ENCODE peak calls at places on chromosome 7, in eight cellular contexts. N is pancreas, B is colonic mucosa, D is psoas muscle, C is H9, H is cardiac muscle cell, U is A549, V is mucosa of descending colon. S is an unnamed sample.

GRCh38 chr7:137135654-137136350 is 207.7 kb downstream of the PTN start:
- DNase-seq in D (no peak), B (no peak), H (no peak), N (no peak), C (no peak), V (no peak), U (no peak), S (no peak)

GRCh38 chr7:85471740-85472139 is 284.9 kb upstream of the SEMA3D start:
- DNase-seq in H (no peak), D (no peak), U (no peak), B (no peak), V (no peak), C (no peak), N (no peak), S (no peak)

GRCh38 chr7:85815511-85815910 is 628.7 kb upstream of the SEMA3D start:
- DNase-seq in C (no peak), H (no peak), B (no peak), N (no peak), D (no peak), U (no peak), V (no peak), S (no peak)

GRCh38 chr7:85055906-85056305 is 130.9 kb downstream of the SEMA3D start:
- DNase-seq in H (no peak), D (no peak), B (no peak), C (no peak), U (no peak), N (no peak), V (no peak), S (no peak)

GRCh38 chr7:141649865-141650499 is 52.0 kb downstream of the DENND11 start:
- DNase-seq in D (no peak), B (peak; percentile 46), C (peak; percentile 71), V (peak; percentile 46), N (peak; percentile 48), H (peak; percentile 68), U (peak; percentile 58), S (peak; percentile 32)

GRCh38 chr7:13041368-13041988 is 354.0 kb downstream of the ARL4A start:
- DNase-seq in D (no peak), C (no peak), V (no peak), B (no peak), N (no peak), U (no peak), H (no peak), S (no peak)

GRCh38 chr7:133794490-133794889 is 332.6 kb upstream of the LRGUK start:
- DNase-seq in D (no peak), N (no peak), B (no peak), U (no peak), H (no peak), C (no peak), V (no peak), S (no peak)

GRCh38 chr7:2022021-2022409 is 210.7 kb downstream of the MAD1L1 start:
- DNase-seq in V (peak; percentile 7), U (no peak), N (peak; percentile 2), B (no peak), C (no peak), H (no peak), D (peak; percentile 2), S (no peak)

GRCh38 chr7:135210818-135211178 is 528 bp downstream of the WDR91 start:
- DNase-seq in D (no peak), U (peak; percentile 36), H (no peak), N (no peak), V (no peak), C (no peak), B (no peak), S (no peak)
- H3K4me1 ChIP-seq in D (peaks cover 12% of the 10 kb centered on the region), U (peaks cover 10% of the 10 kb centered on the region), H (peaks cover 26% of the 10 kb centered on the region), N (peaks cover 38% of the 10 kb centered on the region), V (no peaks in the 10 kb centered on the region), C (peaks cover 2% of the 10 kb centered on the region), B (no peaks in the 10 kb centered on the region), S (peaks cover 2% of the 10 kb centered on the region)

GRCh38 chr7:47358357-47358756 is 223.6 kb downstream of the TNS3 start:
- DNase-seq in U (no peak), V (no peak), B (no peak), C (no peak), D (no peak), N (peak; percentile 43), H (no peak), S (peak; percentile 37)
- H3K4me1 ChIP-seq in U (peaks cover 36% of the 10 kb centered on the region), V (peaks cover 30% of the 10 kb centered on the region), B (peaks cover 17% of the 10 kb centered on the region), C (no peaks in the 10 kb centered on the region), D (peaks cover 4% of the 10 kb centered on the region), N (peaks cover 19% of the 10 kb centered on the region), H (no peaks in the 10 kb centered on the region), S (peaks cover 39% of the 10 kb centered on the region)

GRCh38 chr7:155737590-155737989 is 74.7 kb downstream of the SHH start:
- DNase-seq in N (no peak), U (no peak), D (no peak), B (no peak), C (no peak), V (no peak), H (no peak), S (no peak)
- H3K4me1 ChIP-seq in N (no peaks in the 10 kb centered on the region), U (peaks cover 9% of the 10 kb centered on the region), D (peaks cover 6% of the 10 kb centered on the region), B (peaks cover 3% of the 10 kb centered on the region), C (no peaks in the 10 kb centered on the region), V (no peaks in the 10 kb centered on the region), H (no peaks in the 10 kb centered on the region), S (no peaks in the 10 kb centered on the region)

GRCh38 chr7:110522061-110522750 is 568.7 kb upstream of the LRRN3 start:
- DNase-seq in B (no peak), H (no peak), D (no peak), U (no peak), N (no peak), C (no peak), V (no peak), S (no peak)
- H3K4me1 ChIP-seq in B (no peaks in the 10 kb centered on the region), H (peaks cover 5% of the 10 kb centered on the region), D (no peaks in the 10 kb centered on the region), U (peaks cover 21% of the 10 kb centered on the region), N (peaks cover 10% of the 10 kb centered on the region), C (no peaks in the 10 kb centered on the region), V (peaks cover 4% of the 10 kb centered on the region), S (no peaks in the 10 kb centered on the region)

DNA sequence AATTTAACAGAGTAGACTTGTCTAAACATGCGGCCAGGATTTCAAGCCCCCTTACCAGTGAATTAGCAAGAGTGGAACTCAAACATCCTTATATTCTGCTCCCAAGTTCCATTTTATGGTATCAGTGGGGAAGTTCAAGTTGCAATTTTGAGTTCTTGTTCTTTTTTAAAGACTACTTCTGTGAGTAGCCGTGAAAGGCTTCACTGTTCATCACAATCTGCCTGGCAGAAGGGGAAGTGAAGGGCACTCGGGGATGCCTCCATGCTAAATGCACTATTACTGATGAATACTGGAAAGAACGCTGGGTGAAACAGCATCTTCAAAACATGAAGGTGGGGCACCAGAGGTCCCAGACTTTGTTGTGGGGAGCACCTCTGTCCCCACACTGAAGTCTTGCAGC is 22.4 kb upstream of the FGL2 start:
- DNase-seq in D (no peak), N (no peak), B (no peak), C (no peak), V (no peak), U (no peak), H (no peak), S (no peak)
- H3K4me1 ChIP-seq in D (no peaks in the 10 kb centered on the region), N (no peaks in the 10 kb centered on the region), B (no peaks in the 10 kb centered on the region), C (no peaks in the 10 kb centered on the region), V (peaks cover 5% of the 10 kb centered on the region), U (peaks cover 5% of the 10 kb centered on the region), H (no peaks in the 10 kb centered on the region), S (no peaks in the 10 kb centered on the region)

DNA sequence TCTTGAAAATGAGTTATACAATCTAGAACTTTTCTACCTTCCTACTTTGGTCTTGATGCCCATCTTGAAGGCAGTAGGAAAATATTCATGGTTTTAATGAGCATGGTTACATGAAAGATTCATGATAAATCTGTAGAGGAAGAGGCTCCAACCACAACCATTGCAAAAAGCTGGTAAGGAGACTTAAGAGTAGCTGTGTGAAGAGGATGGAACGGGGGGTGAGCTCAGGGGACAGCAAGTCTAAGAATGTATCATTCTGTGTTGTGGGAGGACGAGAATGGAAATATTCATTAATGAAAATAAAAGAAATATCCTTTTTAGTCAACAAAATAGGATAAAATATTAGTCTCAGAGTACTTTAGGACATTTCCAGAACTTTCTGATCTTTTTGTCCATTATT is 81.1 kb downstream of the BMPER start:
- DNase-seq in D (no peak), H (no peak), C (no peak), V (no peak), N (no peak), U (no peak), B (no peak), S (no peak)
- H3K4me1 ChIP-seq in D (no peaks in the 10 kb centered on the region), H (peaks cover 5% of the 10 kb centered on the region), C (no peaks in the 10 kb centered on the region), V (no peaks in the 10 kb centered on the region), N (no peaks in the 10 kb centered on the region), U (peaks cover 51% of the 10 kb centered on the region), B (no peaks in the 10 kb centered on the region), S (no peaks in the 10 kb centered on the region)

DNA sequence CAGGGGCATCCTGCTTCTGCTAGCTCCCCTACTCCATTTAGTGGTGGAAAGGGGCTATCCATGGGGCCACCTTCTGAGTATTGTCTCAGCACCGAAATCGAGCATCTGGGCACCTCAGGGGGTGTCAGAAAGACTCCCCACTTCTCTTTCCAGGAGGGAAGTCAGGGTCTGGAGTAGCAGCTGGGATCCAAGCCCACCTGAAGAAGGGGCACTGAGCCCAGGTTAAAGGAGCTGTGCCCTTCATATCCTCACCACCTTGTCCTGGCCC is 2.6 kb downstream of the FLNC start:
- DNase-seq in C (no peak), D (no peak), N (no peak), U (no peak), B (no peak), V (no peak), H (no peak), S (no peak)
- H3K4me1 ChIP-seq in C (peaks cover 5% of the 10 kb centered on the region), D (peaks cover 50% of the 10 kb centered on the region), N (no peaks in the 10 kb centered on the region), U (peaks cover 45% of the 10 kb centered on the region), B (no peaks in the 10 kb centered on the region), V (peaks cover 13% of the 10 kb centered on the region), H (peaks cover 31% of the 10 kb centered on the region), S (no peaks in the 10 kb centered on the region)

DNA sequence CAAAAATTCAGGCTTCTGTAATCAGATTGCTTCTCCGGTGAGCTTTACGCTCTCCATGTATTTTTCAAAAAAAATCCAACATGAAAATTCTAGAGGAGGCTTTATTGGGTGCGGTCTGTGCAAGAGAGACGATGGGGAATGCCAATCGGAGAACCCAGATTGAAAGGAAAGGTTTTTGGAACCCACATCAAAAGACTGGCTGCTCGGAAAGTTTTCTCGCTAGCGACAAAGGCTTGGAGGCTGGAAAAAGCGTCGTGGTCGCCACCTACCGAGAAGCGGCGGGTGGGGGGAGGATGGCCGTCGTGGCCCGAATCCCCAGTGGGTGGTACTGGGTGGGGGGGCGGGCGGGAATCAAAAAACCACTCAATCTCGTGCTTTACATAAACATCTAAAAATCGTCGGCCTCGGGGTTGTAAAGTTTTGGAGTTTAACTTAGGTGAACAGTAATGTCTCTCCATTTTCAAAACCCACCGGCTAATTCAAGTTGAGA is 1.1 kb upstream of the GTF2I start:
- DNase-seq in N (peak; percentile 50), C (peak; percentile 41), V (peak; percentile 69), B (peak; percentile 67), D (peak; percentile 52), H (peak; percentile 56), U (peak; percentile 44), S (peak; percentile 63)
- H3K4me1 ChIP-seq in N (peaks cover 16% of the 10 kb centered on the region), C (peaks cover 4% of the 10 kb centered on the region), V (peaks cover 18% of the 10 kb centered on the region), B (peaks cover 10% of the 10 kb centered on the region), D (peaks cover 40% of the 10 kb centered on the region), H (peaks cover 31% of the 10 kb centered on the region), U (peaks cover 41% of the 10 kb centered on the region), S (peaks cover 3% of the 10 kb centered on the region)